ENCODE peak calls at places on chromosomes 3 and 15, in six cellular contexts. H is GM20000, F is RWPE1, Q is fibroblast of mammary gland, I is endothelial cell, D is OCI-LY7. G is an unnamed sample.

GRCh38 chr3:139564290-139564861 is 24.8 kb upstream of the RBP1 start:
- DNase-seq in H (no peak), F (no peak), Q (no peak), I (peak; percentile 22), D (no peak), G (no peak)

GRCh38 chr3:126083511-126083912 is 412 bp downstream of the SLC41A3 start:
- DNase-seq in H (no peak), F (peak; percentile 49), Q (peak; percentile 27), I (peak; percentile 40), D (peak; percentile 68), G (peak; percentile 68)

GRCh38 chr15:73881539-73882320 is 8.4 kb downstream of the TBC1D21 start:
- DNase-seq in H (no peak), F (no peak), Q (no peak), I (no peak), D (no peak), G (no peak)

GRCh38 chr15:48803877-48804276 is 7.0 kb downstream of the CEP152 start:
- DNase-seq in H (no peak), F (no peak), Q (no peak), I (no peak), D (no peak), G (no peak)

GRCh38 chr15:38930851-38931572 is 366.4 kb upstream of the RASGRP1 start:
- DNase-seq in H (no peak), F (no peak), Q (peak; percentile 44), I (no peak), D (no peak), G (no peak)

GRCh38 chr15:60912984-60913697 is 316.0 kb downstream of the RORA start:
- DNase-seq in H (no peak), F (no peak), Q (no peak), I (no peak), D (no peak), G (no peak)

GRCh38 chr3:196431193-196432136 is 762 bp downstream of the UBXN7 start:
- DNase-seq in H (peak; percentile 67), F (peak; percentile 37), Q (peak; percentile 74), I (peak; percentile 36), D (peak; percentile 72), G (peak; percentile 59)

GRCh38 chr3:114447545-114447944 is 153.7 kb downstream of the TIGIT start:
- DNase-seq in H (no peak), F (no peak), Q (peak; percentile 35), I (no peak), D (peak; percentile 18), G (no peak)

GRCh38 chr3:62602987-62603386 is 229.6 kb upstream of the FEZF2 start:
- DNase-seq in H (no peak), F (no peak), Q (no peak), I (no peak), D (no peak), G (no peak)

DNA sequence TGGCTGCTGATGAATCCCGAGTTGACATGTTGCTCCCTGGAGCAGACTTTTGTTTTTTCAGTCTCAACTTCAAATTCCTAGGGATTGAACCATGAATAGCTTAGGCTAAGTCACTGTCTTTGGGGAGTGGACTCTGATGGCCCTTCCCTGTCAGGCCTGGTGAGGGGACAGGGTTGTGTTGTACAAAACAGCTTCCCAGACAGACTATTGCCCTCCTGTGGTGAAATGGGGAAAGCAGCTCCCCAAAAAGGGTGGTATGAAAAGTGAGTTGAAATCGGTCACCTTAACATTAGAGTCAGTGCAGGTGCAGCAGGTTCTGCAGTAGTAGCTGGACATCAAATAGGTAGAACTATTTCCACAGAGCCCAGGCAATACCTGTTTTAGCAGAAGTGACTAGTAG is 775.6 kb downstream of the ROBO2 start:
- DNase-seq in H (no peak), F (no peak), Q (no peak), I (peak; percentile 33), D (no peak), G (no peak)
- TF ChIP-seq CTCF in H (no peak), F (no peak), Q (peak; percentile 4), I (peak; percentile 18), D (peak; percentile 27), G (peak; percentile 10)

GRCh38 chr3:155854147-155854940 is at the start of gene SLC33A1:
- DNase-seq in H (peak; percentile 94), F (peak; percentile 99), Q (peak; percentile 100), I (peak; percentile 99), D (peak; percentile 99), G (peak; percentile 98)
- TF ChIP-seq CTCF in H (no peak), F (no peak), Q (no peak), I (no peak), D (no peak), G (no peak)

GRCh38 chr3:182392182-182392917 is 401.0 kb upstream of the ATP11B start:
- DNase-seq in H (no peak), F (no peak), Q (no peak), I (no peak), D (peak; percentile 59), G (no peak)
- TF ChIP-seq CTCF in H (no peak), F (no peak), Q (no peak), I (peak; percentile 16), D (peak; percentile 82), G (no peak)

GRCh38 chr15:58185439-58185838 is 47.3 kb downstream of the AQP9 start:
- DNase-seq in H (peak; percentile 7), F (no peak), Q (peak; percentile 73), I (no peak), D (no peak), G (no peak)
- TF ChIP-seq CTCF in H (no peak), F (no peak), Q (peak; percentile 66), I (no peak), D (no peak), G (no peak)

GRCh38 chr3:9820944-9821343 is 10.9 kb downstream of the TTLL3 start:
- DNase-seq in H (no peak), F (no peak), Q (peak; percentile 36), I (no peak), D (peak; percentile 15), G (no peak)
- TF ChIP-seq CTCF in H (no peak), F (peak; percentile 41), Q (peak; percentile 53), I (no peak), D (peak; percentile 60), G (no peak)

GRCh38 chr3:52278510-52279069 is at the start of gene WDR82:
- DNase-seq in H (peak; percentile 98), F (peak; percentile 88), Q (peak; percentile 88), I (peak; percentile 99), D (peak; percentile 94), G (peak; percentile 96)
- TF ChIP-seq CTCF in H (no peak), F (peak; percentile 16), Q (peak; percentile 46), I (peak; percentile 56), D (peak; percentile 60), G (no peak)

GRCh38 chr3:177447938-177448337 is 250.7 kb upstream of the TBL1XR1 start:
- DNase-seq in H (no peak), F (peak; percentile 95), Q (no peak), I (no peak), D (no peak), G (no peak)
- TF ChIP-seq CTCF in H (no peak), F (no peak), Q (no peak), I (no peak), D (no peak), G (no peak)